ENCODE peak calls at places on chromosomes 16 and 17, in five cellular contexts. A is DND-41; I is breast epithelium; W is GM12878; P is CD8-positive, alpha-beta T cell. E is an unnamed sample. For H3K9me3, the result is how much of the 10 kb centered on the place peaks cover.

GRCh38 chr16:85733839-85734170 is 17.1 kb downstream of the C16orf74 start:
- DNase-seq in W (no peak), I (no peak), P (no peak), A (no peak), E (no peak)

GRCh38 chr17:78417531-78417909 is 39.1 kb downstream of the PGS1 start:
- DNase-seq in W (no peak), P (no peak), I (no peak), A (no peak), E (no peak)

GRCh38 chr16:76756951-76757350 is 434.0 kb upstream of the MON1B start:
- DNase-seq in I (no peak), A (no peak), W (no peak), P (no peak), E (no peak)

GRCh38 chr16:87740441-87740840 is 25.3 kb downstream of the KLHDC4 start:
- DNase-seq in W (no peak), P (no peak), A (no peak), I (no peak), E (no peak)

GRCh38 chr16:48556210-48556912 is 53.6 kb downstream of the N4BP1 start:
- DNase-seq in I (no peak), W (no peak), A (no peak), P (no peak), E (no peak)

GRCh38 chr17:13510062-13510461 is 91.7 kb downstream of the HS3ST3A1 start:
- DNase-seq in A (no peak), W (no peak), P (no peak), I (no peak), E (no peak)

GRCh38 chr16:88582912-88583575 is 12.8 kb downstream of the ZC3H18 start:
- DNase-seq in W (no peak), I (no peak), P (no peak), A (no peak), E (no peak)

GRCh38 chr17:9645858-9646555 is 690 bp downstream of the USP43 start:
- DNase-seq in P (no peak), W (no peak), I (peak), A (no peak), E (no peak)

GRCh38 chr17:32835291-32835761 is 41.6 kb downstream of the MYO1D start:
- DNase-seq in W (peak), I (no peak), A (no peak), P (no peak), E (no peak)

GRCh38 chr17:8176197-8176940 is at the start of gene TMEM107:
- DNase-seq in P (peak), A (peak), W (peak), I (peak), E (peak)

GRCh38 chr17:61411944-61412859 is 12.6 kb downstream of the TBX2 start:
- DNase-seq in W (peak), A (peak), P (peak), I (peak), E (peak)

GRCh38 chr17:50609376-50610074 is 25.2 kb upstream of the ABCC3 start:
- DNase-seq in I (no peak), W (no peak), A (no peak), P (no peak), E (no peak)

GRCh38 chr16:81709369-81709900 is 69.7 kb upstream of the PLCG2 start:
- DNase-seq in P (no peak), I (no peak), A (no peak), W (no peak), E (no peak)

GRCh38 chr17:15264542-15264941 is 584 bp downstream of the PMP22 start:
- DNase-seq in I (peak), W (no peak), P (no peak), A (no peak), E (no peak)

GRCh38 chr16:4414187-4414909 is 2.0 kb downstream of the CORO7 start:
- DNase-seq in A (no peak), I (no peak), W (peak), P (peak), E (peak)

GRCh38 chr17:49861150-49861884 is 13.4 kb upstream of the TAC4 start:
- DNase-seq in I (peak), A (peak), W (no peak), P (peak), E (peak)

GRCh38 chr16:14249291-14250032 is 178.3 kb downstream of the MRTFB start:
- DNase-seq in P (peak), I (no peak), W (peak), A (peak), E (peak)

GRCh38 chr16:56763305-56763916 is 33.5 kb downstream of the NUP93 start:
- DNase-seq in P (no peak), A (no peak), I (no peak), W (no peak), E (no peak)

GRCh38 chr17:22277595-22277994 is 585.3 kb downstream of the KCNJ18 start:
- DNase-seq in I (no peak), P (no peak), W (no peak), A (no peak), E (no peak)

GRCh38 chr16:67853670-67854069 is 6.2 kb upstream of the CENPT start:
- DNase-seq in I (no peak), W (no peak), P (no peak), A (no peak), E (no peak)

GRCh38 chr16:48498761-48499600 is 111.0 kb downstream of the N4BP1 start:
- DNase-seq in W (no peak), P (no peak), A (no peak), I (peak), E (no peak)

GRCh38 chr16:25172831-25173230 is 43.9 kb upstream of the AQP8 start:
- DNase-seq in W (no peak), P (no peak), A (no peak), I (no peak), E (no peak)

GRCh38 chr17:75096082-75096625 is 8.4 kb downstream of the SLC16A5 start:
- DNase-seq in I (peak), W (no peak), P (no peak), A (no peak), E (no peak)

GRCh38 chr16:84751947-84752346 is 52.1 kb downstream of the USP10 start:
- DNase-seq in P (no peak), I (no peak), A (no peak), W (peak), E (no peak)

GRCh38 chr16:3672571-3673041 is 18.1 kb downstream of the DNASE1 start:
- DNase-seq in I (no peak), A (no peak), W (no peak), P (no peak), E (no peak)

GRCh38 chr16:57577691-57578224 is 35.3 kb downstream of the ADGRG5 start:
- DNase-seq in I (no peak), P (no peak), W (no peak), A (peak), E (no peak)

GRCh38 chr16:85859818-85860125 is 39.2 kb upstream of the IRF8 start:
- DNase-seq in I (no peak), W (no peak), A (no peak), P (no peak), E (no peak)

GRCh38 chr16:30876867-30877266 is 17.0 kb downstream of the BCL7C start:
- DNase-seq in A (no peak), P (no peak), I (no peak), W (no peak), E (no peak)

GRCh38 chr16:51149251-51149661 is 1.8 kb downstream of the SALL1 start:
- DNase-seq in W (no peak), A (no peak), I (no peak), P (no peak), E (no peak)

GRCh38 chr17:57311281-57312216 is 55.2 kb downstream of the MSI2 start:
- DNase-seq in I (no peak), W (no peak), P (no peak), A (no peak), E (no peak)

GRCh38 chr17:49590874-49591273 is 15.2 kb downstream of the NXPH3 start:
- DNase-seq in A (no peak), W (no peak), P (no peak), I (no peak), E (no peak)

GRCh38 chr16:2512920-2513404 is 790 bp upstream of the ATP6V0C start:
- DNase-seq in W (no peak), P (no peak), A (peak), I (no peak), E (no peak)

GRCh38 chr17:64377769-64378282 is 12.8 kb downstream of the PECAM1 start:
- DNase-seq in A (no peak), P (no peak), W (no peak), I (no peak), E (no peak)

GRCh38 chr17:75639327-75639726 is 6.1 kb downstream of the SMIM5 start:
- DNase-seq in P (no peak), I (no peak), A (no peak), W (no peak), E (no peak)

GRCh38 chr17:77222356-77222755 is 81.6 kb downstream of the SEC14L1 start:
- DNase-seq in P (no peak), I (no peak), W (no peak), A (no peak), E (no peak)

GRCh38 chr16:50864386-50864785 is 122.5 kb downstream of the CYLD start:
- DNase-seq in A (no peak), W (no peak), P (no peak), I (no peak), E (no peak)

GRCh38 chr17:381941-382643 is 29.5 kb upstream of the RPH3AL start:
- DNase-seq in W (no peak), A (no peak), P (no peak), I (no peak), E (no peak)

DNA sequence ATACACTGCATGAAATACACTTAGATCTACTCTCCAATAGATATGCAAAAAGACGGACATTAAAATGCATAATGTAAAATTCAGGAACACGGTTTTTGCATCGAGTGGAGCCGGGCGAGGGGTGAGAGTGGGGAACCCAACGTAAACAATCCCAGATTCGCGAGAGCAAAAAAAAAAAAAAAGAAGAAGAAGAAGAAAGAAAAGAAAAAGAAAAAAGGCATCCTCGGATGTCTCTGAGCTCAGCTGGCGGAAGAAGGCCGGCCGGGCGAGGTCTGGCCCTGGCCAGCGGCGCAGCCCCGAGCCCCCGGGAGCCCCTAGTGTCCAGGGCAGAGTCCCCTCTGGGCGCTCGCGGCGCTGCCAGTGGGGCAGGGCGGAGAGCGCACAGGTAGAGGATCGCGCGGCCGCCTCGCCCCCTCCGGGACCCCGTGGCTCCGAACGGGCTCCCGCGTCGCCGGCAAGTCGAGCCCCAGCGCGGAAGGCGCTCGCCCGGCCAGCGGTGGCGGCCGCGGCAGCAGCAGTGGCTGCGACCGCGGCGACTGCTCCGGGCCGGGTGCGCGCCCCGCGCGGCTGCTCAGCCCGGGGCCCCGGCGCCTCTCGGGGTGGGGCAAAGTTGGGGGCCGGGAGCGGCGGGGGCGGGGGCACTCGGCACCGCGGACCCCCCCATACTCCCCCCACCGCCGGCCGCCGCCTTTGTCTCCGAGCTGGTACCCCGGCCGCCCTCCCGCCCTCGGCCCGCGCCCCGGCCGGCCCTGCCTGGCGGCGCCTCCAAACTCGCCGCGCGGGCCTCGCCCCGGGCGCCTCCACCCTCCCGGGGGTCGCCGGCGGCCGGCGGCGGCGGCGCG is 9.7 kb upstream of the ZFHX3 start:
- DNase-seq in W (no peak), I (no peak), A (peak), P (no peak), E (no peak)
- TF ChIP-seq CTCF in W (no peak), I (no peak), A (peak), P (no peak), E (no peak)

GRCh38 chr16:848510-849253 is 48.1 kb upstream of the GNG13 start:
- DNase-seq in A (no peak), I (no peak), W (no peak), P (no peak), E (no peak)
- H3K9me3 ChIP-seq in A (under half), I (under half), W (under half), P (under half), E (under half)

GRCh38 chr17:34892864-34893263 is 68.4 kb downstream of the CCT6B start:
- DNase-seq in I (no peak), P (no peak), A (peak), W (no peak), E (no peak)
- TF ChIP-seq CTCF in I (peak), P (no peak), A (peak), W (peak), E (peak)

GRCh38 chr16:63617047-63617989 is 1504.5 kb downstream of the CDH11 start:
- DNase-seq in W (no peak), P (no peak), A (no peak), I (no peak), E (no peak)
- H3K9me3 ChIP-seq in W (under half), P (under half), A (under half), I (under half), E (under half)

GRCh38 chr17:73980517-73980916 is 223.0 kb upstream of the RPL38 start:
- DNase-seq in I (no peak), A (no peak), W (no peak), P (no peak), E (no peak)

GRCh38 chr17:73984981-73985380 is 218.5 kb upstream of the RPL38 start:
- DNase-seq in I (no peak), A (no peak), W (no peak), P (no peak), E (no peak)

GRCh38 chr17:73985466-73986015 is 217.9 kb upstream of the RPL38 start:
- DNase-seq in P (no peak), I (no peak), A (no peak), W (no peak), E (no peak)

GRCh38 chr17:73986641-73987177 is 216.8 kb upstream of the RPL38 start:
- DNase-seq in P (no peak), A (no peak), W (no peak), I (no peak), E (no peak)

DNA sequence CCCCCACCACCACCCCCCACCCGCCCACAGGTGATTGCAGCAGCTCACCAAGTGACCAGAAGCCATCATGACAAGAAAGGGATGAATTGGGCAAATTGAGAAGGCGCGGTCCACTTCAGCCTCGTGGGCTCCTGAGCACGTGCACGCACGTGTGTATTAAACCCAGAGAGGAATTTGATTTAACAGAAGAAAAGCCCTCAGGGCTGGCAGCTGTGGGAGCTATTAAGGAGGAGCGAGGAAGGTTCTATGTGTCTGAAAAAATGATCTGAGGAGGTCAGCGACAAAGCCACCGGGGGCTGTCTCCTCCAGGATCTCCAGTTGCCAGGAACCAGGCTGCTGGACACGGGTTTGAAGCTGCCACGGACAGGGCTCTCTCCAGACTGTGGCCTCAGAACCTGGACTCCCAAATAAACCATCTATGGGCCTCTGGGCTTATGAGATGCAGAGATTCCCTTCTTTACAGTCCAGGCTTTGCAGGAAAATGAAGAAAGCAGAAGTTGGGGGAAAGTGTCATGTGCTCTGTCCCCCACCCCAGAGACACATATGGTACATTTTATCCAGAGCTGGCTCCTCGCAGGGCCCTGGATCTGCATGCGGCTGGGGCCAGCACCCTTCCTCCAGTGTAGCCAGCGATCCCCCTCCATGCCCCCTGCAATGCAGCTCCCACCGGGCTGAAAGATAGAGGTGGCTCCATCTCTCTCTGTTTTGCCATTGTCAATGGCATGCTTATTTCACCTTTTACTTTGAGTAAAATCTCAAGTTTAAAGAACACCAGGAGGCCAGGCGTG is 219.7 kb upstream of the RPL38 start:
- DNase-seq in A (no peak), W (no peak), P (no peak), I (no peak), E (no peak)
- TF ChIP-seq CTCF in A (no peak), W (no peak), P (no peak), I (no peak), E (no peak)

GRCh38 chr16:60818471-60818870 is 1217.8 kb downstream of the CDH8 start:
- DNase-seq in I (no peak), A (no peak), P (no peak), W (no peak), E (no peak)

GRCh38 chr16:60811051-60811608 is 1225.1 kb downstream of the CDH8 start:
- DNase-seq in W (no peak), A (no peak), P (no peak), I (no peak), E (no peak)

GRCh38 chr16:60811657-60812056 is 1224.6 kb downstream of the CDH8 start:
- DNase-seq in P (no peak), W (no peak), I (no peak), A (no peak), E (no peak)

GRCh38 chr16:60815865-60816264 is 1220.4 kb downstream of the CDH8 start:
- DNase-seq in P (no peak), I (no peak), W (no peak), A (no peak), E (no peak)

DNA sequence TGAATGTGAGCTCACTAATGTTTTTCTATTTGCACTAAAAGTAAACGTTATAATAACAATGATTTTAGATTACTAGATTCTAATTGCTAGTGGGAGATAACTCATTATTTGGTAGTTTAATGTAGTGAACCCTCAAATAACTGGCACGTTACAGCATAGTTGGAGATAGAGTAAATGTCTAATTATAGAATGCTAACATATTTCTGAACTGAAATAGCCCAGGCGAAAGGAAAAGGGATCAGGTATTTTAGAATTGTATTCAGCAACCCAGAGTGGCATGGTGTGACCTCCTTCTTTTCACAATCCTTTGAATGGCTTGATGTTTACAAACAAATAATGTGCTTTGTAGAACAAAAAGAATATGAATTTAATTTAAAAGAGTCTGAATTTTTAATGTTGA is 1221.2 kb downstream of the CDH8 start:
- DNase-seq in I (no peak), W (no peak), A (no peak), P (no peak), E (no peak)
- H3K9me3 ChIP-seq in I (under half), W (under half), A (under half), P (under half), E (under half)

DNA sequence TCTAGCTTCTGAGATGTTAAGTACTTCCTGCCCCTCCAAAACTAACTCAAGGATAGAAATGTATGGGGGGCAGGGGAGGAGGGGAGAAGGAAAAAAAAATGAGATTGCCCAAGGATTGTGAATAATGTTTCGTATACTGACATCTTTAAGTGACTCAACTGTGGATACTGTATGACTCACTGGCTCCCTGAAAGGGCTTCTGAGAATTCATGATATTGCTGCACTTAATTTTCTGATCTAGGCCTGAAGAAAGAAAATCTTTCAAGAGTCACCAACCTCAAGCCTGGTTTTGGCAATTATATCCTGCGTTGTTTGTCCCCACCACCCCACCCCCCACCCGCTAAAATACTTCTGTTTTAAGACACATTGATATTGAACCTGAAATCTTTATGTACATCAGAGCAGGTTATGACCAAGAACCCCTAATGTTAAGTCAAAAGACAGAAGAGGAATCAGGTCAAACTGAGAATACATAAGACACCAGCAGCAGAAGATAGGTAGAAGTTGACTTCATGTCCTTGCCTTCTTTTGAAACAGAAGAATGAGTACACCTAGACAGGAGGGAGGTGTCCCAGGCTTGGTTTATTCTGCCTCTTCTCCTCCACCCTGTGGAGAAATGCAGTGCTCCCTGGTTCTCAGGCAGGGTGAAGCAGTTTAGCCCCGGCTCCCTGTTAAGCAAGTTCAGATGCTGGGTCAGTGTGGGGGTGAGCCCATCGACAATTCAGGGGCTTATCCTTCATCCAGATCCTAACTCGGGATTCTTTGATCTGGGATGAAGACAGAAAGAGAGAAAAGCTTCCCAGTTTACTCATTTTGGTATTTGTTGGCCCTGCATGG is 3.3 kb upstream of the FBXL20 start:
- DNase-seq in A (no peak), P (no peak), I (no peak), W (no peak), E (no peak)
- TF ChIP-seq CTCF in A (no peak), P (no peak), I (no peak), W (no peak), E (no peak)